ENCODE peak calls at places on chromosomes 7 and 10, in nine cellular contexts. N, Z, J, S, X, Y, E, Q and T are unnamed samples.

GRCh38 chr7:106770191-106770590 is 94.9 kb upstream of the PIK3CG start:
- DNase-seq in Y (no peak), J (no peak), E (no peak), X (peak; percentile 35), S (no peak), Z (no peak), Q (no peak), N (no peak), T (no peak)

GRCh38 chr7:138797715-138798320 is at the start of the genes ATP6V0A4 and TMEM213:
- DNase-seq in Y (no peak), Q (peak; percentile 81), X (no peak), S (no peak), N (no peak), E (no peak), J (no peak), Z (no peak), T (no peak)

GRCh38 chr10:68471063-68471585 is 649 bp downstream of the DNA2 start:
- DNase-seq in E (no peak), J (no peak), S (no peak), Y (no peak), Z (no peak), N (peak; percentile 10), X (no peak), Q (no peak), T (no peak)

GRCh38 chr7:98215561-98216495 is 4.6 kb downstream of the BHLHA15 start:
- DNase-seq in Q (no peak), X (no peak), N (no peak), J (no peak), E (no peak), Z (no peak), Y (no peak), S (no peak), T (no peak)

GRCh38 chr7:41189866-41190265 is 513.0 kb downstream of the INHBA start:
- DNase-seq in X (peak; percentile 33), J (no peak), Q (no peak), E (peak; percentile 29), Y (peak; percentile 52), S (no peak), N (no peak), Z (no peak), T (no peak)

GRCh38 chr7:129714514-129715063 is 103.1 kb downstream of the NRF1 start:
- DNase-seq in Y (no peak), X (no peak), E (no peak), Z (no peak), S (no peak), N (no peak), J (no peak), Q (no peak), T (no peak)

GRCh38 chr10:47264797-47265281 is 35.2 kb upstream of the GDF10 start:
- DNase-seq in Y (no peak), Q (no peak), S (no peak), X (no peak), N (no peak), J (no peak), Z (no peak), E (no peak), T (no peak)

GRCh38 chr7:99339595-99339994 is 13.9 kb downstream of the ARPC1A start:
- DNase-seq in Z (no peak), J (no peak), Q (no peak), N (no peak), E (no peak), Y (no peak), S (no peak), X (no peak), T (no peak)

GRCh38 chr10:96452494-96452893 is 61.2 kb downstream of the TLL2 start:
- DNase-seq in J (no peak), E (no peak), N (no peak), Q (peak; percentile 32), Y (no peak), S (no peak), X (no peak), Z (no peak), T (no peak)

GRCh38 chr10:61780732-61781131 is 118.0 kb downstream of the CABCOCO1 start:
- DNase-seq in E (no peak), X (no peak), Q (no peak), S (no peak), Z (no peak), J (no peak), N (no peak), Y (no peak), T (no peak)

GRCh38 chr7:110786576-110786975 is 304.4 kb upstream of the LRRN3 start:
- DNase-seq in E (no peak), N (no peak), J (no peak), X (no peak), Q (no peak), Z (no peak), S (no peak), Y (no peak), T (no peak)

GRCh38 chr10:23826399-23826798 is 382.5 kb upstream of the KIAA1217 start:
- DNase-seq in Y (peak; percentile 1), Z (no peak), E (no peak), X (no peak), J (no peak), N (peak; percentile 3), Q (no peak), S (no peak), T (peak; percentile 26)

GRCh38 chr10:10794056-10794455 is 223.6 kb upstream of the CELF2 start:
- DNase-seq in X (no peak), J (no peak), E (no peak), S (no peak), N (no peak), Y (no peak), Q (no peak), Z (no peak), T (no peak)

GRCh38 chr10:24982294-24983064 is 30.1 kb upstream of the PRTFDC1 start:
- DNase-seq in N (no peak), S (no peak), Q (no peak), E (no peak), X (no peak), J (no peak), Z (no peak), Y (no peak), T (no peak)

GRCh38 chr10:112244197-112244596 is 39.0 kb upstream of the TECTB start:
- DNase-seq in Q (no peak), Y (no peak), S (no peak), N (no peak), Z (no peak), E (no peak), J (no peak), X (no peak), T (no peak)

GRCh38 chr7:130865408-130866236 is 131.6 kb upstream of the KLF14 start:
- DNase-seq in Z (no peak), Q (no peak), N (no peak), X (no peak), Y (no peak), E (no peak), J (no peak), S (no peak), T (no peak)

GRCh38 chr10:49647554-49647953 is 31.9 kb upstream of the C10orf53 start:
- DNase-seq in E (no peak), X (no peak), Y (no peak), S (no peak), N (no peak), J (peak; percentile 67), Q (no peak), Z (no peak), T (peak; percentile 9)

GRCh38 chr10:119306514-119306951 is 99.2 kb downstream of the GRK5 start:
- DNase-seq in S (peak; percentile 87), E (peak; percentile 85), J (no peak), N (peak; percentile 70), Q (no peak), Y (no peak), Z (no peak), X (no peak), T (no peak)

GRCh38 chr7:61576-62360 is 130.6 kb upstream of the FAM20C start:
- DNase-seq in J (no peak), Q (no peak), X (no peak), Y (no peak), N (no peak), Z (no peak), S (no peak), E (no peak), T (no peak)

GRCh38 chr7:22559829-22560489 is 60.0 kb upstream of the STEAP1B start:
- DNase-seq in X (peak; percentile 71), S (peak; percentile 36), Y (peak; percentile 73), N (peak; percentile 47), E (peak; percentile 85), Z (no peak), Q (no peak), J (no peak), T (peak; percentile 86)

GRCh38 chr10:110007171-110007700 is 548 bp upstream of the ADD3 start:
- DNase-seq in Z (peak; percentile 80), Q (no peak), E (peak; percentile 35), Y (peak; percentile 35), S (peak; percentile 45), X (no peak), N (peak; percentile 35), J (peak; percentile 97), T (no peak)

GRCh38 chr10:16986406-16987128 is 143.0 kb downstream of the CUBN start:
- DNase-seq in E (no peak), S (no peak), J (no peak), X (no peak), Y (peak; percentile 38), Z (no peak), N (no peak), Q (no peak), T (no peak)

GRCh38 chr10:63773106-63773505 is 251.9 kb downstream of the REEP3 start:
- DNase-seq in N (no peak), E (no peak), J (no peak), Z (no peak), S (no peak), X (no peak), Q (no peak), Y (no peak), T (no peak)

GRCh38 chr10:75108684-75109458 is 2.6 kb upstream of the SAMD8 start:
- DNase-seq in N (no peak), S (no peak), Z (no peak), Q (peak; percentile 85), Y (peak; percentile 84), J (no peak), E (peak; percentile 89), X (peak; percentile 27), T (no peak)
- TF ChIP-seq POLR2A in N (no peak), S (no peak), Z (no peak), Q (no peak), Y (no peak), J (no peak), E (no peak), X (no peak), T (no peak)

GRCh38 chr7:12403287-12404181 is at the start of gene VWDE:
- DNase-seq in Q (peak; percentile 86), E (peak; percentile 61), Y (peak; percentile 20), Z (peak; percentile 56), X (peak; percentile 80), S (peak; percentile 23), N (peak; percentile 12), J (no peak), T (peak; percentile 17)
- TF ChIP-seq POLR2A in Q (no peak), E (no peak), Y (no peak), Z (no peak), X (peak; percentile 69), S (no peak), N (no peak), J (no peak), T (no peak)

GRCh38 chr7:74226633-74227032 is 16.8 kb downstream of the LAT2 start:
- DNase-seq in X (no peak), E (no peak), Q (no peak), N (no peak), Y (no peak), Z (no peak), J (no peak), S (no peak), T (peak; percentile 21)
- TF ChIP-seq POLR2A in X (no peak), E (no peak), Q (no peak), N (no peak), Y (no peak), Z (no peak), J (no peak), S (peak; percentile 44), T (no peak)

GRCh38 chr10:31031666-31032514 is at the start of gene ZNF438:
- DNase-seq in X (peak; percentile 80), Y (peak; percentile 85), E (peak; percentile 73), N (peak; percentile 84), Q (peak; percentile 99), Z (peak; percentile 98), S (peak; percentile 84), J (peak; percentile 97), T (peak; percentile 97)
- TF ChIP-seq POLR2A in X (peak; percentile 60), Y (peak; percentile 51), E (peak; percentile 62), N (peak; percentile 42), Q (peak; percentile 34), Z (peak; percentile 61), S (peak; percentile 79), J (peak; percentile 53), T (peak; percentile 82)